ENCODE peak calls at places on chromosomes 5 and 9, in four cellular contexts. C is A549, F is HepG2, P is K562. Z is an unnamed sample.

GRCh38 chr5:180533845-180534244 is 39.7 kb downstream of the CNOT6 start:
- DNase-seq in P (no peak), F (no peak), C (no peak), Z (no peak)

GRCh38 chr5:174397206-174397605 is 327.2 kb upstream of the MSX2 start:
- DNase-seq in F (no peak), P (no peak), C (no peak), Z (no peak)

GRCh38 chr5:38555354-38556114 is 912 bp downstream of the LIFR start:
- DNase-seq in F (no peak), C (no peak), P (no peak), Z (no peak)

GRCh38 chr9:115117999-115118470 is at the start of gene TNC:
- DNase-seq in C (peak), F (no peak), P (no peak), Z (peak)

GRCh38 chr9:111597852-111598729 is 1.4 kb downstream of the PTGR1 start:
- DNase-seq in F (peak), P (peak), C (peak), Z (peak)

GRCh38 chr9:14747116-14747515 is 24.6 kb upstream of the CER1 start:
- DNase-seq in F (no peak), P (no peak), C (no peak), Z (no peak)

GRCh38 chr5:42719034-42719433 is 37.6 kb upstream of the CCDC152 start:
- DNase-seq in P (no peak), C (no peak), F (no peak), Z (no peak)

GRCh38 chr5:170278611-170279500 is 18.7 kb downstream of the LCP2 start:
- DNase-seq in P (peak), C (no peak), F (no peak), Z (peak)

GRCh38 chr9:134225186-134225585 is 60.8 kb upstream of the RNU6ATAC start:
- DNase-seq in C (no peak), F (no peak), P (no peak), Z (no peak)

DNA sequence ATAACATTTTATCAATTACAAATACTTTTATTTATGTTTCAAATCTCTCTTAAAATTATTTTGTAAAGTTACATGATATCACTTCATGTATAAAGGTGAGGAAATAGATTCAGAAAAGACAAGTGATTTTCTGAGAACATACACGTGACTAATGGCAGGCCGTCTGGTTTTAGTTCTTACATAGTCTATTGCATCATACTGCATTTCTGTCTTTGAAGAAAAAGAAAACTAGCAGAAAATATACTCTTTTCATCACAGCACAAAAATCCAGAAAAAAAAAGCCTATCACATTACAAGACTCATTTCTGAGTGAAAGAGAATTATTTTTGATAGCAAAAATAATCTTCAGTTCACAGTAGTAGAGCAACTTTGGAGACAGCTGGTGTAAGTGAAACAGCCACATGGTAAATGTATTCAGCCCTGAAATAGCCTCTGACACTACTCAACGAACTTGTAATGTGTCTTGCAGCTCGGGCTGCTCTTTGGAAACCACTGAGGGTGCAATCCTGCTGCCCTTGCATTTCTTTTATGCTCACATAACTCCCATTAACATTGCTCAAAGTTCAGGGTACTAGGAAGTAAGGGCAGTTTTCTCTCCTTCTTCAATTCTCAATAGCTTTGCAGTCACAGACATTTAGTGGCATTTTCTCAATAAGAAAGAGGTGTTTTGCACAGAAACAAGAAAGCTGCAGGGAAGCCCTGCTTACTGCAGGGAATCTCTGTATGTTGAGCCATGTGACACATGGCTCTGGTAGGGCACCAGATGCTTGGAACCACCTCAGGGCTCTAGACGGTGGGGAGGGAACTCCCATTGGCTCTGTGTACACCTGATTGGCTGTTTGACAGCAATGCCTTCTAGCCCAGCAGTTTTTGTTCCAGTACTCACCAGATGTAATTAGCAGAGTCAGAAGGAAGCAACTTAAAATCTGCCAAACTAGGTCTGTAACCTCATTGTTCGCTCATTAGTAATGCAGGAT is 845.3 kb upstream of the PTPRD start:
- DNase-seq in C (no peak), F (no peak), P (no peak), Z (peak)
- TF ChIP-seq JUN in C (no peak), F (no peak), P (no peak), Z (no peak)

DNA sequence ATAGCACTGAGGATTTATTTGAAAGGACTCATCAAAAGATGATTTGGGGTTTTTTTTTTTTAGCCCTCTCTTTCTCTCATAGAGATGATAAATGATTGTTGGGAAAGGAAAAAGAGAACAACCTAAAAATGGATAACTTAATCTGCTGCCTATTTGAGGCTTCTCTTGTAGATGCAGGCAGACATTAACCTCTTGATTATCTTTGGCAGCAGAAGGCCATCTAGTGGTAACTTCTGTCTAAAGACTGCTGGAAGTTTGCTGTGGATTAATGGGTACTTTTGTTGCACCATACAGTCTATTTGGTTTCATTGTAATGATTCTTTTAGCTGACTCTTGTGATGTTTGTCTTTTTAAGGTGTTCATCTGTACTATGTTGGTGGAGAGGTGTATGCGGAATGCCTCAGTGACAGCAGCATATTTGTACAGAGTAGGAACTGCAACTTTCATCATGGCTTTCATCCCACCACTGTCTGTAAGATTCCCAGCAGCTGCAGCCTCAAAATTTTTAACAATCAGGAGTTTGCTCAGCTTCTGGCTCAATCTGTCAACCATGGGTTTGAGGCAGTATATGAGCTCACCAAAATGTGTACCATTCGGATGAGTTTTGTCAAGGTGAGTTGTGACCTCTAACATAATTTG is 18.8 kb downstream of the SMIM32 start:
- DNase-seq in F (peak), C (peak), P (peak), Z (no peak)
- TF ChIP-seq ESRRA in F (no peak), C (no peak), P (no peak), Z (no peak)

GRCh38 chr9:97516111-97516510 is 14.6 kb downstream of the TMOD1 start:
- DNase-seq in C (no peak), P (no peak), F (no peak), Z (no peak)

GRCh38 chr9:97518909-97519307 is 17.4 kb downstream of the TMOD1 start:
- DNase-seq in P (peak), F (no peak), C (peak), Z (no peak)

GRCh38 chr9:97518166-97518908 is 16.9 kb downstream of the TMOD1 start:
- DNase-seq in F (no peak), P (no peak), C (no peak), Z (no peak)

GRCh38 chr9:97515662-97516061 is 14.2 kb downstream of the TMOD1 start:
- DNase-seq in C (no peak), F (no peak), P (no peak), Z (no peak)

DNA sequence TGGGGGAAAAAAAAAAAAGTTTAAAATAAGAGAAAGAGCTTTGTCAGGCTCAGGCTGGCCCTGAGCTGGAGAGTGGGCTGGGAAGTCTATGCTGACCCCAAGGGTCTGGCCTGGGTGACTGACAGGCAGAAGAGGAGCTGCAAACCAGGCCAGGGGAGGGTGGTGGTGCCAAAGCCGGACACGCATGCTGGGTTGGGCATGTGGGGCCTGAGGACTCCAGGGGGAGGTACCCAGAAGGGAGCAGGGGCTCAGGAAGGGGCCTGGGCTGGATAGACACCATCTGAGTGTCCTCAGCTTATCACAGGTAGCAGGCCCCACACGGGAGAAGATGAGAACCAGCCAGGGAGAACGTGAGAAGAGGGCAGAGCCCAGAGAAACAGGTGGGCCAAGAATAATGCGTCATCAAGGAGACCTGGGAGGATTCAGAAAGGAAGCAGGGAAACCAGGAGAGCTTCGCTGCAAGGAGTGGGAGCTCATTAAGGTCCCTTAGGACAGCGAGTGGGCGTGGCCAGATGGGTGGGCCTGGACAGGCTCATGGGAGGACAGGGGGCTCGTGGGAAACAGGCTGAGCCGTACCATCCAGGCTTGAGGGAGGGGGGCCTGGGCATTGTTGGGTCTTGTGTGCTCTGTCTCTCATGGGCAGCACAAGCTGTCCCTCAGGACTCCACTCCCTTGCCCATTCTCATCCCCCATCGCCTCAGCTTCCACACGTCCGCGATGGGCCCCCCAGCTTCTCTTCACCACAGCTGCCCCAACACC is 16.0 kb downstream of the TMOD1 start:
- DNase-seq in P (no peak), C (no peak), F (no peak), Z (peak)
- TF ChIP-seq JUN in P (no peak), C (no peak), F (no peak), Z (no peak)

GRCh38 chr5:127909078-127909477 is 174.5 kb upstream of the SLC12A2 start:
- DNase-seq in P (peak), C (peak), F (peak), Z (peak)
- TF ChIP-seq ESRRA in P (no peak), C (no peak), F (no peak), Z (no peak)

DNA sequence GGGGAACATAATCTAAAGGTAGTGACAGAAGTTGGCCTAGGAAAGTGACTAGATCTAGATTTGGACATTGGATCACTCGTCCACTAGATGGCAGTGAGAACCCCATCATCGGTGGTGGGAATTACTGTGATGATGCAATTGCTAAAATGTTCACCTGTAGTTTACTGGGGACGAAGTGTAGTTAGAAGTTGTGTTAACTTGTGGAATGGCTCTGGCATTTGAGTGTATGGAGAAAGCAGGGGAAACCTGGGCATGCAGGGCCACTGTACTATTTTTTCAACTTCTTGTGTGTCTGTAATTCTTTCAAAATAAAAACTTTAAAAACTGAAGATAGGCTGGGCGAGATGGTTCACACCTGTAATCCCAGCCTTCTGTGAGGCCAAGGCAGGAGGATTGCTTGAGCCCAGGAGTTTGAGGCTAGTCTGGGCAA is 75.5 kb downstream of the PHAX start:
- DNase-seq in P (peak), C (peak), F (peak), Z (peak)
- TF ChIP-seq JUN in P (peak), C (no peak), F (no peak), Z (no peak)